ENCODE peak calls at places on chromosomes 16 and 17, in four cellular contexts. E is adipocyte, X is NT2/D1, S is ascending aorta. W is an unnamed sample.
A peak's percentile ranks its signal among the peaks of the same experiment; 100 is the strongest.

GRCh38 chr16:68907297-68907999 is 64.1 kb downstream of the TANGO6 start:
- DNase-seq in E (no peak), S (no peak), X (no peak), W (no peak)

GRCh38 chr16:85490971-85491771 is 122.0 kb upstream of the GSE1 start:
- DNase-seq in S (no peak), X (no peak), E (no peak), W (peak; percentile 34)

GRCh38 chr17:76524598-76525512 is 12.7 kb downstream of the CYGB start:
- DNase-seq in X (no peak), E (no peak), S (no peak), W (no peak)

GRCh38 chr16:82395212-82395611 is 225.2 kb upstream of the MPHOSPH6 start:
- DNase-seq in X (no peak), E (no peak), S (no peak), W (no peak)

GRCh38 chr16:23699100-23699499 is 13.9 kb downstream of the ERN2 start:
- DNase-seq in E (no peak), S (no peak), X (no peak), W (no peak)

GRCh38 chr16:11256657-11257130 is 690 bp upstream of the SOCS1 start:
- DNase-seq in E (peak; percentile 83), X (no peak), S (no peak), W (no peak)

GRCh38 chr16:87608400-87608985 is 6.2 kb downstream of the JPH3 start:
- DNase-seq in S (no peak), X (peak; percentile 56), E (peak; percentile 84), W (no peak)

GRCh38 chr17:6452471-6453266 is 8.4 kb downstream of the PIMREG start:
- DNase-seq in X (no peak), E (no peak), S (no peak), W (no peak)

GRCh38 chr16:84692451-84692850 is 7.3 kb upstream of the USP10 start:
- DNase-seq in X (no peak), E (no peak), S (no peak), W (no peak)

GRCh38 chr16:19898166-19898565 is 13.5 kb upstream of the GPRC5B start:
- DNase-seq in S (no peak), E (no peak), X (no peak), W (no peak)

GRCh38 chr16:57531253-57531575 is 5.2 kb downstream of the CCDC102A start:
- DNase-seq in X (no peak), S (no peak), E (no peak), W (no peak)

GRCh38 chr17:189444-189843 is 8.0 kb upstream of the DOC2B start:
- DNase-seq in S (no peak), E (no peak), X (no peak), W (no peak)

GRCh38 chr16:4989391-4990006 is 31.4 kb downstream of the SEC14L5 start:
- DNase-seq in X (no peak), E (no peak), S (no peak), W (no peak)

GRCh38 chr17:80043963-80044362 is 7.5 kb downstream of the CCDC40 start:
- DNase-seq in X (no peak), S (no peak), E (no peak), W (no peak)

GRCh38 chr16:82924075-82924854 is 297.5 kb downstream of the CDH13 start:
- DNase-seq in E (no peak), S (no peak), X (no peak), W (no peak)

GRCh38 chr16:69187891-69188451 is 1.0 kb downstream of the SNTB2 start:
- DNase-seq in X (peak; percentile 11), S (no peak), E (peak; percentile 69), W (no peak)

GRCh38 chr17:43389022-43389947 is 9.5 kb upstream of the ARL4D start:
- DNase-seq in S (peak; percentile 54), E (peak; percentile 93), X (no peak), W (peak; percentile 81)

GRCh38 chr17:9512323-9513168 is 63.1 kb downstream of the STX8 start:
- DNase-seq in S (no peak), X (no peak), E (peak; percentile 29), W (no peak)

GRCh38 chr17:5759501-5759925 is 175.2 kb upstream of the NLRP1 start:
- DNase-seq in X (no peak), S (no peak), E (no peak), W (no peak)

DNA sequence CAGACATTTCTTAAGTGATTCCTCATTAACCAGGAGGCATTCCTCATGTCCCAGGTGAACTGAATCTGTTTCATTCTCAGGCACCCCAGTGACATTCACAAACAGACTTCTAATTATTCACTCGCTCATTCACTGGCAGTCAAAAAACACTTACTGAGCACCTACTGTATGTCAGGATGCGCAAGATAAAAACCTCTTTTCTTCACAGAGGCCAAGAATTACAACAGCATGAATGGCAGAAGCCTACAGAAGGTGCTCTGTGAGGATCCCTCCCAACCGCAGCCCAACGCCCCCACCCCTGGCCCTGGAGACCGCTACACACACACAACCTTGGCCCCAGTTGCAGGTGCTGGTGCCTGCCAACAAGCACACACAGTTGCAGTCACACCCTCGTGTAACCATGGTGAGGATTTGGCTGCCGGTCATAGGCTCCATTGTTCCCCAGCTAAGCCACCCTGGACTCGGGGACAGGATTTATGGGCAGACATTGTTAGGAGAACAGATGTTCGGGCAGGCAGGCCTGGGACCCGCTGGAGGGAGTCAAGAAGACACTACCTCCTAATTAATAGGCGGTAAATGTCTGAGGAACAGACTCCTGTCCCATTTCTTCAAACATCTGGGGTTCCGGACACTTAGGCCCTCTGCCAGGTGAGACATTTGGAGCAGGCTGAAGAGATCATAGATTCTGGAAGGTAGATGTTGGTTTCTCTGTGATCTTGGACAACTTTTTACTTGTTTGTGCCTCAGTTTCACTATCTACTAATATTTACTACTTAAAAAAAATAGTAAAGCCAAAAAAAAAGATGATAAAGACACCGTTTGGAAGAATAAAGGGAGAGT is 43.2 kb downstream of the CUEDC1 start:
- DNase-seq in S (peak; percentile 41), E (no peak), X (no peak), W (no peak)
- H3K4me3 ChIP-seq in S (no peak overlapping the region), E (peak overlapping the region; percentile 40), X (no peak overlapping the region), W (no peak overlapping the region)

GRCh38 chr17:50467855-50468119 is 893 bp downstream of the CHAD start:
- DNase-seq in X (no peak), S (no peak), E (no peak), W (no peak)

GRCh38 chr17:50469005-50469605 is 425 bp upstream of the CHAD start:
- DNase-seq in S (no peak), X (no peak), E (peak; percentile 27), W (no peak)

GRCh38 chr17:50469671-50470305 is 1.1 kb upstream of the CHAD start:
- DNase-seq in E (no peak), X (no peak), S (no peak), W (no peak)

GRCh38 chr17:50467114-50467854 is 1.4 kb downstream of the CHAD start:
- DNase-seq in X (no peak), S (no peak), E (no peak), W (no peak)

DNA sequence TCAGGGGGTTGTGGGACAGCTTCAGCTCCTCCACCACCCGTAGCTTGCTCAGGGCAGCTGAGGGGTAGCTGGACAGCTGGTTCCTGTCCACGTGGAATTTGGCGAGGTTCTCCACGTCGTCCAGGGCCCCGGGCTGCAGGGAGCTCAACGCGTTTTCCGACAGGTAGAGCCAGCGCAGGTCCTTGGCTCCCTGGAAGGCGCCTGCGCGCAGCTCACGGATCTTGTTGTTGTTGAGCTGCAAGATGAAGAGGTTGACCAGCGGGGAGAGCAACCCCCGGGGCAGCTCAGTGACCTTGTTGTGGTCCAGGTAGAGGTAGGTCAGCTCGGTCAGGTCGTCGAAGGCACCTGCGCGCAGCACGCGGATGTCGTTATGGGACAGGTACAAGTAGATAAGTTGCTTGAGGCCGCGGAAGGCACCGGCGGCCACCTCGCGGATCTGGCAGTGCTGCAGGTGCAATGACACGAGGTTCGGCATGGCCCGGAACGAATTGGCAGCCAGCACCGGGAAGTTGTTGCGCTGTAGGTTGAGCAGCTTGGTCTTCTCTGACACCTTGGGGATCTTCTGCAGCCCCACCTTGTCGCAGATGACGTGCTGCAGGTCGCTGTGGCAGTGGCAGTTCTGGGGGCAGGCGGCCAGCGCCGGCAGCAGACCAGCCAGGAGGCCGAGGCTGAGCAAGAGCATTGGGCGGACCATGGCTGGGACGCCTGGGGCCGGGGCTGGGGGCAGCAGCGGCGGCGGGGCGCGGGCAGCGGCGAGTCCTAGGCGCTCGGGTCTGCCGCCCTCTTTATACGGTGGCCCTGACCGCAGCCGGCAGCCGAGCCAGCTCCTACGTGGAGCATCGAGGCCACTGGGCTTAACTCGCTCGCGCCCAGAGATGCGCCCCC is at the start of gene CHAD:
- DNase-seq in X (no peak), E (peak; percentile 45), S (no peak), W (no peak)
- H3K4me3 ChIP-seq in X (no peak within 1 kb of the TSS), E (no peak within 1 kb of the TSS), S (peak within 1 kb of the TSS; percentile 56), W (no peak within 1 kb of the TSS)

DNA sequence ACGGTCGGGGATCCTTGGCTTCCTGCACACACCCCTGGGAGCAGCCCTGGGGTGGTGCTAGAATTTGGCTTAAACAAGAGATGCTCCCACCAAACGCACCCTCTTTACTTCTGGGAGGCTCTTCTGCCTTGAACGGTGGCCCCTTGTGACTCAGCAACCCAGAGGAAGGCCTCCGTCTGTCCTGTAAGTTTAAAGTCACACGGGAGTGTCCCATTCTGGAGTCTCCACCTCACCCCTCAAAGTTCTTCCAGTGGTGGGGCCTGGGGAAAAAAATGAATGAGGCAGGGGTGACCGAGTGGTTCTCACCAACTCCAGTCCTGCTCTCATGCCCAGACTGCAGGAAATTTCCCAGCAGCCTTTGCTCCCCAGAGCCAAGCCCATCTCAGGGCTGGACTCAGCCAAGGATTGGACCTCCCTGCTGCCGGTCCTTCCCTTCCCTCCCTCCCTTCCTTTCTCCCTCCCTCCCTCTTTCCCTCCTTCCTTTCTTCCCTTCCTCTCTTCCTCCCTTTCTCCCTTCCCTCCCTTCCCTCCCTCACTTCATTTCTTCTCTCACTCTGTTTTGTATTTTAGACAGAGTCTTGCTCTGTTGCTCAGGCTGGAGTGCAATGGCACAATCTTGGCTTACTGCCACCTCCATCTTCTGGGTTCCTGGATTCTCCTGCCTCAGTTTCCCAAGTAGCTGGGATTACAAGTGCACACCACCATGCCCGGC is 11.4 kb downstream of the ITGAD start:
- DNase-seq in X (no peak), E (peak; percentile 23), S (no peak), W (no peak)
- H3K4me3 ChIP-seq in X (peak overlapping the region; percentile 46), E (peak overlapping the region; percentile 82), S (no peak overlapping the region), W (peak overlapping the region; percentile 9)

GRCh38 chr17:1644493-1645206 is 882 bp downstream of the SCARF1 start:
- DNase-seq in X (no peak), S (no peak), E (no peak), W (peak; percentile 57)
- H3K4me3 ChIP-seq in X (no peak overlapping the region), S (peak overlapping the region; percentile 73), E (no peak overlapping the region), W (peak overlapping the region; percentile 63)

DNA sequence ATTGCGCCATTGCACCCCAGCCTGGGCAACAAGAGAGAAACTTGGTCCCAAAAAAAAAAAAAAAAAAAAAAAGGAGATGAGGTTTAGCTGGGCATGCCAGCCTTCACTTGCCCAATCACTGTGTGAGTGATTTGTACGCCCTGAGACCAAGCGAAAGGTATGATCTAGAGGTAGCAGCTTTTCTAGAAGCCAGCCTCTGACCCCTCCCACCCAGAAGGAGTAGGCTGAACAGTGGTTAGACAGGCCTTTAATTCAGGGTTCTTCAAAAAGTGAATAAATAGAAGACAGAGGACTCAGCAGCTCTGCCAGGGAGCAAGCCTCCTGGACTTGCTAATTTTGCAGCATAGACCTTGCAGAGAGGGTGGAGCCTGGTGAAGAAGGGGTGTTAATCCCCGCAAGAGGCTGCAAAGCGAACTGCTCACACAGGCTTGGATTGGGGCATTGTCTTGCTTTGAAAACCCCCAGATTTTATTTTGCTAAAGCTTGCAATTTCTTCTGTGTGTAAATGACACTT is 7.1 kb upstream of the CYTH1 start:
- DNase-seq in S (no peak), X (no peak), E (no peak), W (no peak)
- H3K4me3 ChIP-seq in S (peak overlapping the region; percentile 16), X (no peak overlapping the region), E (peak overlapping the region; percentile 1), W (no peak overlapping the region)

GRCh38 chr16:79768594-79768993 is 168.1 kb upstream of the MAF start:
- DNase-seq in S (no peak), X (no peak), E (no peak), W (no peak)
- H3K4me3 ChIP-seq in S (peak overlapping the region; percentile 52), X (no peak overlapping the region), E (peak overlapping the region; percentile 76), W (no peak overlapping the region)